ENCODE peak calls at places on chromosomes 7 and 10, in eight cellular contexts. P is stimulated activated CD8-positive, alpha-beta memory T cell treated with anti-CD3 and anti-CD28 coated beads, Interleukin-15, amount 100 ng/mL, for 24 hours; Q is germinal center; G is activated naive CD4-positive, alpha-beta T cell; C is T-helper 9 cell; V is NCI-H69; S is mesothelial cell of epicardium; H is iPS-NIHi11. E is an unnamed sample.

GRCh38 chr10:7789390-7789789 is 1.4 kb downstream of the ATP5F1C start:
- DNase-seq in P (no peak), Q (no peak), G (no peak), C (no peak), V (peak), S (no peak), H (no peak), E (peak)

GRCh38 chr10:75407716-75408511 is 6.3 kb upstream of the ZNF503 start:
- DNase-seq in P (no peak), Q (no peak), G (no peak), C (no peak), V (no peak), S (peak), H (no peak), E (no peak)

GRCh38 chr10:71241114-71241898 is 28.9 kb downstream of the UNC5B start:
- DNase-seq in P (no peak), Q (no peak), G (no peak), C (no peak), V (peak), S (no peak), H (no peak), E (no peak)

GRCh38 chr7:151992375-151992774 is 33.1 kb upstream of the GALNT11 start:
- DNase-seq in P (no peak), Q (peak), G (no peak), C (peak), V (peak), S (peak), H (peak), E (peak)

GRCh38 chr10:63657812-63658211 is 136.6 kb downstream of the REEP3 start:
- DNase-seq in P (no peak), Q (no peak), G (no peak), C (no peak), V (peak), S (no peak), H (no peak), E (no peak)

GRCh38 chr10:3754727-3755439 is 30.1 kb downstream of the KLF6 start:
- DNase-seq in P (no peak), Q (no peak), G (no peak), C (no peak), V (no peak), S (no peak), H (no peak), E (peak)

GRCh38 chr7:28808786-28809533 is 149.2 kb downstream of the TRIL start:
- DNase-seq in P (no peak), Q (peak), G (no peak), C (no peak), V (no peak), S (no peak), H (peak), E (no peak)

GRCh38 chr7:127907638-127908040 is 123.6 kb downstream of the LRRC4 start:
- DNase-seq in P (no peak), Q (no peak), G (no peak), C (no peak), V (peak), S (no peak), H (no peak), E (peak)

GRCh38 chr10:104447331-104447730 is 93.7 kb downstream of the CFAP58 start:
- DNase-seq in P (no peak), Q (no peak), G (no peak), C (no peak), V (no peak), S (no peak), H (no peak), E (no peak)

GRCh38 chr7:27346531-27347260 is 104.1 kb downstream of the EVX1 start:
- DNase-seq in P (no peak), Q (no peak), G (no peak), C (no peak), V (peak), S (peak), H (peak), E (peak)

GRCh38 chr10:133123050-133123745 is 35.5 kb downstream of the ADGRA1 start:
- DNase-seq in P (no peak), Q (no peak), G (no peak), C (no peak), V (no peak), S (no peak), H (no peak), E (no peak)

GRCh38 chr10:49844775-49845561 is 82.8 kb upstream of the OGDHL start:
- DNase-seq in P (no peak), Q (no peak), G (no peak), C (no peak), V (no peak), S (no peak), H (no peak), E (peak)

GRCh38 chr7:157952050-157952667 is 615.4 kb downstream of the DNAJB6 start:
- DNase-seq in P (no peak), Q (no peak), G (no peak), C (no peak), V (no peak), S (no peak), H (no peak), E (no peak)

GRCh38 chr7:5661941-5662340 is 119.5 kb downstream of the RNF216 start:
- DNase-seq in P (no peak), Q (peak), G (no peak), C (no peak), V (no peak), S (no peak), H (no peak), E (no peak)

GRCh38 chr7:8481752-8482446 is 48.5 kb downstream of the NXPH1 start:
- DNase-seq in P (no peak), Q (no peak), G (no peak), C (no peak), V (peak), S (no peak), H (no peak), E (no peak)

GRCh38 chr10:68067029-68067428 is 8.1 kb downstream of the HERC4 start:
- DNase-seq in P (no peak), Q (no peak), G (no peak), C (no peak), V (no peak), S (no peak), H (no peak), E (no peak)

GRCh38 chr7:105209870-105210269 is 178.9 kb downstream of the SRPK2 start:
- DNase-seq in P (no peak), Q (no peak), G (no peak), C (no peak), V (no peak), S (no peak), H (no peak), E (no peak)

GRCh38 chr10:3500408-3500856 is 284.6 kb downstream of the KLF6 start:
- DNase-seq in P (no peak), Q (no peak), G (no peak), C (no peak), V (peak), S (peak), H (peak), E (peak)

GRCh38 chr7:102390697-102391484 is 5.3 kb upstream of the PRKRIP1 start:
- DNase-seq in P (peak), Q (peak), G (peak), C (peak), V (peak), S (peak), H (peak), E (peak)

GRCh38 chr10:111076191-111076681 is 593 bp upstream of the ADRA2A start:
- DNase-seq in P (peak), Q (peak), G (peak), C (peak), V (peak), S (peak), H (peak), E (no peak)

E was measured in HepG2.